ENCODE peak calls at places on chromosomes 5 and 9, in nine cellular contexts. J, P, F, V, W, O, N, K and Z are unnamed samples.

GRCh38 chr5:93017854-93018253 is 563.2 kb downstream of the NR2F1-AS1 start:
- DNase-seq in J (no peak), P (no peak), F (no peak), V (peak), W (no peak), O (no peak), N (no peak), K (no peak), Z (no peak)

GRCh38 chr5:175246242-175246891 is 197.6 kb downstream of the DRD1 start:
- DNase-seq in J (no peak), P (no peak), F (no peak), V (peak), W (no peak), O (no peak), N (no peak), K (peak), Z (peak)

GRCh38 chr9:135525241-135526088 is 4.2 kb downstream of the LCN1 start:
- DNase-seq in J (no peak), P (no peak), F (no peak), V (no peak), W (no peak), O (no peak), N (no peak), K (no peak), Z (no peak)

GRCh38 chr5:168869615-168870227 is 290.6 kb upstream of the PANK3 start:
- DNase-seq in J (no peak), P (no peak), F (no peak), V (peak), W (no peak), O (no peak), N (no peak), K (no peak), Z (no peak)

GRCh38 chr9:32783168-32783891 is at the start of gene TMEM215:
- DNase-seq in J (no peak), P (no peak), F (no peak), V (no peak), W (peak), O (no peak), N (no peak), K (no peak), Z (no peak)

GRCh38 chr5:56432326-56432725 is 199.2 kb upstream of the ANKRD55 start:
- DNase-seq in J (no peak), P (no peak), F (no peak), V (peak), W (no peak), O (no peak), N (no peak), K (no peak), Z (no peak)

GRCh38 chr9:6563036-6563435 is 82.5 kb downstream of the GLDC start:
- DNase-seq in J (no peak), P (no peak), F (no peak), V (no peak), W (no peak), O (no peak), N (peak), K (no peak), Z (no peak)

GRCh38 chr9:20191239-20191840 is 402.5 kb upstream of the SLC24A2 start:
- DNase-seq in J (no peak), P (no peak), F (no peak), V (no peak), W (no peak), O (no peak), N (no peak), K (no peak), Z (no peak)